ENCODE peak calls at places on chromosome X, in six cellular contexts. P is GM23338, F is HCT116, N is OCI-LY7, R is hepatocyte, I is SK-N-SH. E is an unnamed sample.
A peak's percentile ranks its signal among the peaks of the same experiment; 100 is the strongest.

GRCh38 chrX:110964761-110965160 is 131.2 kb upstream of the PAK3 start:
- DNase-seq in P (peak; percentile 73), N (no peak), I (no peak), R (no peak), F (no peak), E (no peak)

GRCh38 chrX:134632386-134632785 is 25.9 kb downstream of the PLAC1 start:
- DNase-seq in P (no peak), I (no peak), F (no peak), R (no peak), N (no peak), E (no peak)

GRCh38 chrX:16300831-16301230 is 133.6 kb downstream of the MAGEB17 start:
- DNase-seq in P (no peak), F (no peak), N (no peak), I (no peak), R (no peak), E (no peak)

GRCh38 chrX:135688137-135688536 is 25.3 kb upstream of the CT45A1 start:
- DNase-seq in P (peak; percentile 60), R (no peak), F (peak; percentile 18), I (no peak), N (no peak), E (peak; percentile 4)

GRCh38 chrX:96538104-96538725 is 146.4 kb upstream of the DIAPH2 start:
- DNase-seq in P (peak; percentile 3), N (no peak), R (no peak), I (no peak), F (no peak), E (peak; percentile 85)

GRCh38 chrX:74519870-74520269 is 94.6 kb downstream of the RLIM start:
- DNase-seq in N (no peak), P (no peak), F (no peak), I (no peak), R (no peak), E (no peak)

GRCh38 chrX:3815896-3816664 is 102.6 kb upstream of the PRKX start:
- DNase-seq in R (peak; percentile 65), I (peak; percentile 56), F (peak; percentile 23), N (peak; percentile 56), P (peak; percentile 49), E (peak; percentile 42)

GRCh38 chrX:107574054-107574683 is 54.1 kb upstream of the PRPS1 start:
- DNase-seq in R (no peak), N (no peak), I (no peak), P (no peak), F (no peak), E (peak; percentile 84)

GRCh38 chrX:20729421-20729820 is 462.7 kb upstream of the RPS6KA3 start:
- DNase-seq in N (no peak), I (no peak), F (no peak), R (no peak), P (no peak), E (peak; percentile 77)
- H3K4me2 ChIP-seq in N (no peak overlapping the region), I (no peak overlapping the region), F (no peak overlapping the region), R (no peak overlapping the region), P (no peak overlapping the region), E (peak overlapping the region; percentile 33)

GRCh38 chrX:10237255-10237654 is 80.5 kb downstream of the CLCN4 start:
- DNase-seq in I (no peak), P (no peak), N (no peak), R (no peak), F (no peak), E (no peak)

GRCh38 chrX:10233173-10233572 is 76.4 kb downstream of the CLCN4 start:
- DNase-seq in I (no peak), P (no peak), R (no peak), F (no peak), N (no peak), E (no peak)

GRCh38 chrX:10233696-10234095 is 76.9 kb downstream of the CLCN4 start:
- DNase-seq in F (no peak), P (no peak), I (no peak), N (no peak), R (no peak), E (no peak)

GRCh38 chrX:10239611-10240064 is 82.9 kb downstream of the CLCN4 start:
- DNase-seq in P (no peak), I (no peak), F (no peak), R (no peak), N (no peak), E (peak; percentile 68)

DNA sequence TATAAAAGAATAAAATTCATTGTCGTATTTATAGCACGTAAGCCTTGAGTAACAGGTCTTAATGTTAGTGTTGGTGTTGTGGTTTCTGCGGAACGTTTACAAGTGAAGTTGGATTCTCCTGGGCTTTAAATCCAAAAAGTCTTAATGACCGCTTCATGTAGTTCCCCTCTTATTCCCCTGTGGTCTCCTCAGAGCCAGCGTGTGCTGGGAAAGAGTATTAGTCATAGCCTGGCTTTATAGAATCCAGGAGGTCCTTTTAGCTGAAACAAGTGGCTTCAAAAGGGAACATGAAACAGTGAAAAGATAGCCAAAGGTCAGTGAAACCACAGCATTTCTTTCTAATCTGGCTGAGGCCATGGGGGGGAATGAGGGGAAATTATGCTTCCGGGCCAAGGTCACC is 79.1 kb downstream of the CLCN4 start:
- DNase-seq in F (no peak), I (no peak), P (no peak), N (no peak), R (no peak), E (no peak)
- TF ChIP-seq EZH2phosphoT487 in F (no peak), I (no peak), P (no peak), N (no peak), R (no peak), E (no peak)

DNA sequence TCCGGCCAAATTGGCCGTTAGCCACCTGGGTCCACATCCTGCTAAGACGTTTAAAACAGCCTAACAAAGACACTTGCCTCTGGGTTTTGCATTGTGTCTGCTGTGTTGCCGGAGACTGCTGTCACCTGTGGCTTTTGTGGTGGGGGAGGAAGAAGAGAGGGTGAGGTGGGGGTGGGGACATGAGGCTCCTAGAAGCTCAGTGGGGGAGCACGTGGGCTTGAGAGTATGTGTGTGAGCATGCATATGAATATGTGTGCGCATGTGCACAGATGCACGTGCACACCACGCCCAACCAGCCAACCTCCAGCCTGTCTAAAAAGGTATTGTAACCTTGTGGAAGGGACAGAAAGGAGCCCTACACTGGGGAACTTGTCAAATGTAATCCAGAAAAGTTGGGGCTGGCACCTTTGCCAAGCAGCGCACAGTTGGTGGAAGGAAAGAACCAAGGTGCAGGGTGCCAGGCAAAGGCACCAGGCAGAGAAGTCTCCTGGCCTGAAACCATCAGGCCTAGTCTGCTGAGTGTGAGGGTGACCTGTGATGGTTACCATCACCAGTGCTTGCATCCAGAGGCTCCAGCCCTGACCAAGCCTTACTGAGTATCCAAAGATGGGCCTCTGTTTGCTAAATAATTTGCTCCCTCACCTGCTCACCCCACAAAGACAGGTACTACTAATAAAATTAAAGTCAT is 10.1 kb upstream of the SASH3 start:
- DNase-seq in R (no peak), F (no peak), P (no peak), I (no peak), N (peak; percentile 96), E (no peak)
- H3K4me2 ChIP-seq in R (no peak overlapping the region), F (no peak overlapping the region), P (no peak overlapping the region), I (no peak overlapping the region), N (peak overlapping the region; percentile 70), E (no peak overlapping the region)

GRCh38 chrX:54808109-54808604 is 612 bp downstream of the MAGED2 start:
- DNase-seq in R (peak; percentile 86), F (peak; percentile 6), P (peak; percentile 79), I (peak; percentile 76), N (no peak), E (no peak)
- TF ChIP-seq EZH2phosphoT487 in R (no peak), F (no peak), P (no peak), I (no peak), N (no peak), E (no peak)

E was measured in PC-3.